ENCODE peak calls at places on chromosome 1, in ten cellular contexts. One of them, this sample, is unnamed.

GRCh38 chr1:171595324-171595723 is 26.7 kb upstream of the MYOCOS start:
- DNase-seq in HTR-8/SVneo: no peak
- DNase-seq in colonic mucosa: no peak
- DNase-seq in NCI-H2107: no peak
- DNase-seq in foreskin melanocyte: peak
- DNase-seq in stimulated activated CD4-positive, alpha-beta T cell treated with anti-CD3 and anti-CD28 coated beads, Interleukin-4, amount 100 ng/mL, for 4 hours: no peak
- DNase-seq in activated CD4-positive, alpha-beta T cell treated with anti-CD3 and anti-CD28 coated beads, Interleukin-2, amount 50 U/mL, for 48 hours: no peak
- DNase-seq in uterus: no peak
- DNase-seq in left colon: no peak
- DNase-seq in mammary epithelial cell: no peak
- DNase-seq in this sample: no peak

GRCh38 chr1:101004061-101004460 is 21.5 kb downstream of the DPH5 start:
- DNase-seq in NCI-H2107: no peak
- DNase-seq in mammary epithelial cell: peak
- DNase-seq in foreskin melanocyte: no peak
- DNase-seq in stimulated activated CD4-positive, alpha-beta T cell treated with anti-CD3 and anti-CD28 coated beads, Interleukin-4, amount 100 ng/mL, for 4 hours: no peak
- DNase-seq in HTR-8/SVneo: no peak
- DNase-seq in left colon: no peak
- DNase-seq in colonic mucosa: no peak
- DNase-seq in uterus: no peak
- DNase-seq in activated CD4-positive, alpha-beta T cell treated with anti-CD3 and anti-CD28 coated beads, Interleukin-2, amount 50 U/mL, for 48 hours: no peak
- DNase-seq in this sample: no peak

GRCh38 chr1:117654485-117655219 is 48.8 kb downstream of the TENT5C start:
- DNase-seq in foreskin melanocyte: no peak
- DNase-seq in NCI-H2107: peak
- DNase-seq in left colon: no peak
- DNase-seq in stimulated activated CD4-positive, alpha-beta T cell treated with anti-CD3 and anti-CD28 coated beads, Interleukin-4, amount 100 ng/mL, for 4 hours: no peak
- DNase-seq in mammary epithelial cell: no peak
- DNase-seq in colonic mucosa: no peak
- DNase-seq in HTR-8/SVneo: no peak
- DNase-seq in uterus: no peak
- DNase-seq in activated CD4-positive, alpha-beta T cell treated with anti-CD3 and anti-CD28 coated beads, Interleukin-2, amount 50 U/mL, for 48 hours: no peak
- DNase-seq in this sample: no peak

GRCh38 chr1:11948822-11949458 is 14.4 kb downstream of the PLOD1 start:
- DNase-seq in mammary epithelial cell: no peak
- DNase-seq in stimulated activated CD4-positive, alpha-beta T cell treated with anti-CD3 and anti-CD28 coated beads, Interleukin-4, amount 100 ng/mL, for 4 hours: no peak
- DNase-seq in colonic mucosa: no peak
- DNase-seq in uterus: no peak
- DNase-seq in activated CD4-positive, alpha-beta T cell treated with anti-CD3 and anti-CD28 coated beads, Interleukin-2, amount 50 U/mL, for 48 hours: peak
- DNase-seq in NCI-H2107: no peak
- DNase-seq in foreskin melanocyte: no peak
- DNase-seq in left colon: no peak
- DNase-seq in HTR-8/SVneo: no peak
- DNase-seq in this sample: no peak

GRCh38 chr1:10860682-10861081 is 64.2 kb upstream of the CASZ1 start:
- DNase-seq in activated CD4-positive, alpha-beta T cell treated with anti-CD3 and anti-CD28 coated beads, Interleukin-2, amount 50 U/mL, for 48 hours: no peak
- DNase-seq in NCI-H2107: no peak
- DNase-seq in uterus: no peak
- DNase-seq in foreskin melanocyte: no peak
- DNase-seq in HTR-8/SVneo: no peak
- DNase-seq in stimulated activated CD4-positive, alpha-beta T cell treated with anti-CD3 and anti-CD28 coated beads, Interleukin-4, amount 100 ng/mL, for 4 hours: no peak
- DNase-seq in colonic mucosa: no peak
- DNase-seq in left colon: no peak
- DNase-seq in mammary epithelial cell: no peak
- DNase-seq in this sample: no peak

GRCh38 chr1:91697322-91698260 is 188.4 kb downstream of the TGFBR3 start:
- DNase-seq in HTR-8/SVneo: no peak
- DNase-seq in foreskin melanocyte: no peak
- DNase-seq in activated CD4-positive, alpha-beta T cell treated with anti-CD3 and anti-CD28 coated beads, Interleukin-2, amount 50 U/mL, for 48 hours: peak
- DNase-seq in mammary epithelial cell: no peak
- DNase-seq in colonic mucosa: no peak
- DNase-seq in left colon: no peak
- DNase-seq in stimulated activated CD4-positive, alpha-beta T cell treated with anti-CD3 and anti-CD28 coated beads, Interleukin-4, amount 100 ng/mL, for 4 hours: peak
- DNase-seq in uterus: no peak
- DNase-seq in NCI-H2107: no peak
- DNase-seq in this sample: no peak

GRCh38 chr1:18481190-18481920 is 625 bp downstream of the KLHDC7A start:
- DNase-seq in left colon: no peak
- DNase-seq in foreskin melanocyte: no peak
- DNase-seq in activated CD4-positive, alpha-beta T cell treated with anti-CD3 and anti-CD28 coated beads, Interleukin-2, amount 50 U/mL, for 48 hours: no peak
- DNase-seq in HTR-8/SVneo: no peak
- DNase-seq in stimulated activated CD4-positive, alpha-beta T cell treated with anti-CD3 and anti-CD28 coated beads, Interleukin-4, amount 100 ng/mL, for 4 hours: no peak
- DNase-seq in uterus: no peak
- DNase-seq in NCI-H2107: no peak
- DNase-seq in colonic mucosa: no peak
- DNase-seq in mammary epithelial cell: no peak
- DNase-seq in this sample: no peak

GRCh38 chr1:41823453-41823852 is 95.3 kb downstream of the HIVEP3 start:
- DNase-seq in uterus: no peak
- DNase-seq in mammary epithelial cell: no peak
- DNase-seq in colonic mucosa: no peak
- DNase-seq in activated CD4-positive, alpha-beta T cell treated with anti-CD3 and anti-CD28 coated beads, Interleukin-2, amount 50 U/mL, for 48 hours: no peak
- DNase-seq in stimulated activated CD4-positive, alpha-beta T cell treated with anti-CD3 and anti-CD28 coated beads, Interleukin-4, amount 100 ng/mL, for 4 hours: no peak
- DNase-seq in HTR-8/SVneo: no peak
- DNase-seq in NCI-H2107: no peak
- DNase-seq in foreskin melanocyte: no peak
- DNase-seq in left colon: no peak
- DNase-seq in this sample: peak

GRCh38 chr1:8481650-8482380 is 163.9 kb downstream of the SLC45A1 start:
- DNase-seq in foreskin melanocyte: no peak
- DNase-seq in HTR-8/SVneo: no peak
- DNase-seq in mammary epithelial cell: no peak
- DNase-seq in activated CD4-positive, alpha-beta T cell treated with anti-CD3 and anti-CD28 coated beads, Interleukin-2, amount 50 U/mL, for 48 hours: no peak
- DNase-seq in uterus: no peak
- DNase-seq in NCI-H2107: no peak
- DNase-seq in colonic mucosa: no peak
- DNase-seq in left colon: no peak
- DNase-seq in stimulated activated CD4-positive, alpha-beta T cell treated with anti-CD3 and anti-CD28 coated beads, Interleukin-4, amount 100 ng/mL, for 4 hours: no peak
- DNase-seq in this sample: no peak

GRCh38 chr1:87869563-87869962 is 540.9 kb downstream of the LMO4 start:
- DNase-seq in activated CD4-positive, alpha-beta T cell treated with anti-CD3 and anti-CD28 coated beads, Interleukin-2, amount 50 U/mL, for 48 hours: no peak
- DNase-seq in NCI-H2107: no peak
- DNase-seq in foreskin melanocyte: no peak
- DNase-seq in stimulated activated CD4-positive, alpha-beta T cell treated with anti-CD3 and anti-CD28 coated beads, Interleukin-4, amount 100 ng/mL, for 4 hours: no peak
- DNase-seq in uterus: no peak
- DNase-seq in left colon: no peak
- DNase-seq in colonic mucosa: no peak
- DNase-seq in mammary epithelial cell: peak
- DNase-seq in HTR-8/SVneo: peak
- DNase-seq in this sample: no peak

GRCh38 chr1:10663668-10664035 is 132.8 kb downstream of the CASZ1 start:
- DNase-seq in left colon: peak
- DNase-seq in colonic mucosa: no peak
- DNase-seq in uterus: peak
- DNase-seq in foreskin melanocyte: no peak
- DNase-seq in mammary epithelial cell: no peak
- DNase-seq in HTR-8/SVneo: no peak
- DNase-seq in NCI-H2107: no peak
- DNase-seq in activated CD4-positive, alpha-beta T cell treated with anti-CD3 and anti-CD28 coated beads, Interleukin-2, amount 50 U/mL, for 48 hours: no peak
- DNase-seq in stimulated activated CD4-positive, alpha-beta T cell treated with anti-CD3 and anti-CD28 coated beads, Interleukin-4, amount 100 ng/mL, for 4 hours: no peak
- DNase-seq in this sample: no peak

GRCh38 chr1:206792939-206793607 is 20.8 kb upstream of the IL10 start:
- DNase-seq in foreskin melanocyte: no peak
- DNase-seq in uterus: no peak
- DNase-seq in activated CD4-positive, alpha-beta T cell treated with anti-CD3 and anti-CD28 coated beads, Interleukin-2, amount 50 U/mL, for 48 hours: no peak
- DNase-seq in stimulated activated CD4-positive, alpha-beta T cell treated with anti-CD3 and anti-CD28 coated beads, Interleukin-4, amount 100 ng/mL, for 4 hours: no peak
- DNase-seq in colonic mucosa: no peak
- DNase-seq in NCI-H2107: no peak
- DNase-seq in HTR-8/SVneo: no peak
- DNase-seq in left colon: no peak
- DNase-seq in mammary epithelial cell: no peak
- DNase-seq in this sample: no peak

GRCh38 chr1:180231506-180232420 is 1.7 kb downstream of the LHX4 start:
- DNase-seq in foreskin melanocyte: no peak
- DNase-seq in NCI-H2107: peak
- DNase-seq in uterus: no peak
- DNase-seq in HTR-8/SVneo: peak
- DNase-seq in left colon: no peak
- DNase-seq in activated CD4-positive, alpha-beta T cell treated with anti-CD3 and anti-CD28 coated beads, Interleukin-2, amount 50 U/mL, for 48 hours: peak
- DNase-seq in mammary epithelial cell: peak
- DNase-seq in colonic mucosa: peak
- DNase-seq in stimulated activated CD4-positive, alpha-beta T cell treated with anti-CD3 and anti-CD28 coated beads, Interleukin-4, amount 100 ng/mL, for 4 hours: no peak
- DNase-seq in this sample: peak

GRCh38 chr1:45205000-45205909 is 1.1 kb downstream of the ZSWIM5 start:
- DNase-seq in uterus: peak
- DNase-seq in HTR-8/SVneo: peak
- DNase-seq in foreskin melanocyte: no peak
- DNase-seq in NCI-H2107: no peak
- DNase-seq in mammary epithelial cell: no peak
- DNase-seq in stimulated activated CD4-positive, alpha-beta T cell treated with anti-CD3 and anti-CD28 coated beads, Interleukin-4, amount 100 ng/mL, for 4 hours: peak
- DNase-seq in left colon: peak
- DNase-seq in colonic mucosa: peak
- DNase-seq in activated CD4-positive, alpha-beta T cell treated with anti-CD3 and anti-CD28 coated beads, Interleukin-2, amount 50 U/mL, for 48 hours: peak
- DNase-seq in this sample: no peak

This sample was measured in H54.